ENCODE peak calls at places on chromosomes 2 and 18, in ten cellular contexts. R is NCI-H1436 treated with DMSO at 0.1 percent for 48 hours; U is CD8-positive, alpha-beta memory T cell; X is activated T-cell treated with anti-CD3 and anti-CD28 coated beads, Interleukin-2, amount 50 U/mL, for 72 hours; L is prostate gland; B is H9; J is foreskin fibroblast; Z is astrocyte of the spinal cord; Y is stimulated activated CD8-positive, alpha-beta memory T cell treated with anti-CD3 and anti-CD28 coated beads, Interleukin-15, amount 100 ng/mL, for 24 hours; I is upper lobe of right lung. G is an unnamed sample.

GRCh38 chr2:30979822-30980245 is 158.4 kb downstream of the GALNT14 start:
- DNase-seq in U (no peak), B (no peak), R (no peak), Y (no peak), Z (peak), J (peak), L (peak), I (no peak), X (peak), G (no peak)

GRCh38 chr2:217994776-217995274 is 8.0 kb downstream of the TNS1 start:
- DNase-seq in Z (peak), X (no peak), R (no peak), L (no peak), U (no peak), J (peak), I (no peak), B (no peak), Y (no peak), G (no peak)

GRCh38 chr18:67600181-67600631 is 83.7 kb upstream of the DSEL start:
- DNase-seq in U (no peak), B (no peak), Y (no peak), I (no peak), R (no peak), X (no peak), J (peak), L (no peak), Z (peak), G (no peak)

GRCh38 chr2:168157926-168158325 is 89.5 kb downstream of the STK39 start:
- DNase-seq in X (no peak), L (no peak), Y (no peak), I (no peak), U (no peak), Z (no peak), R (no peak), J (no peak), B (no peak), G (no peak)

GRCh38 chr2:40556739-40557138 is 104.8 kb upstream of the SLC8A1 start:
- DNase-seq in R (no peak), Z (no peak), B (no peak), J (no peak), U (no peak), Y (no peak), L (no peak), I (no peak), X (no peak), G (no peak)

GRCh38 chr2:7523557-7524210 is 606.5 kb downstream of the RNF144A start:
- DNase-seq in U (no peak), B (no peak), X (no peak), I (no peak), Y (no peak), J (peak), Z (no peak), R (no peak), L (no peak), G (no peak)

GRCh38 chr2:171509945-171510731 is 12.1 kb upstream of the CYBRD1 start:
- DNase-seq in L (no peak), R (no peak), B (no peak), X (no peak), I (no peak), Z (no peak), Y (no peak), J (no peak), U (no peak), G (no peak)

GRCh38 chr18:7855671-7856070 is 288.6 kb downstream of the PTPRM start:
- DNase-seq in Y (no peak), X (no peak), B (no peak), I (no peak), L (no peak), J (no peak), R (no peak), U (no peak), Z (no peak), G (no peak)

GRCh38 chr18:61579581-61579980 is 246.4 kb downstream of the CDH20 start:
- DNase-seq in L (no peak), J (no peak), I (no peak), R (no peak), U (no peak), B (no peak), Y (no peak), X (no peak), Z (no peak), G (no peak)

GRCh38 chr18:30623401-30624065 is 419.0 kb downstream of the DSC3 start:
- DNase-seq in Z (peak), I (no peak), Y (no peak), L (no peak), R (no peak), J (no peak), X (no peak), B (no peak), U (no peak), G (no peak)

GRCh38 chr2:239252433-239253200 is 148.2 kb downstream of the HDAC4 start:
- DNase-seq in I (no peak), R (no peak), B (no peak), L (no peak), U (peak), Y (no peak), Z (no peak), J (peak), X (no peak), G (peak)

GRCh38 chr2:223090081-223090480 is 38.1 kb downstream of the KCNE4 start:
- DNase-seq in Z (no peak), X (no peak), I (no peak), L (peak), Y (no peak), B (no peak), J (no peak), U (no peak), R (no peak), G (no peak)

GRCh38 chr2:209236369-209236768 is 187.5 kb upstream of the MAP2 start:
- DNase-seq in Z (no peak), U (no peak), X (no peak), B (peak), Y (no peak), I (no peak), J (no peak), R (no peak), L (no peak), G (no peak)

GRCh38 chr2:10257500-10258147 is 45.1 kb upstream of the HPCAL1 start:
- DNase-seq in J (no peak), Y (no peak), X (no peak), I (peak), Z (no peak), U (no peak), B (no peak), L (no peak), R (no peak), G (no peak)

GRCh38 chr18:22840606-22841144 is 92.5 kb upstream of the RBBP8 start:
- DNase-seq in U (no peak), R (no peak), J (no peak), L (no peak), X (no peak), Y (no peak), Z (no peak), I (no peak), B (no peak), G (no peak)

GRCh38 chr2:30713698-30714097 is 93.5 kb downstream of the CAPN13 start:
- DNase-seq in I (no peak), Z (no peak), Y (no peak), R (no peak), U (no peak), X (no peak), L (no peak), B (no peak), J (no peak), G (peak)

GRCh38 chr2:215435261-215435808 is 533 bp downstream of the FN1 start:
- DNase-seq in Z (no peak), B (peak), J (no peak), Y (no peak), L (no peak), R (no peak), X (peak), U (no peak), I (peak), G (no peak)